ENCODE peak calls at places on chromosomes 7 and 10, in four cellular contexts. X is WTC11, U is K562, S is HepG2. M is an unnamed sample.

GRCh38 chr10:86055928-86056327 is 310.7 kb downstream of the GRID1 start:
- DNase-seq in S (no peak), X (no peak), U (no peak), M (no peak)

GRCh38 chr10:103781329-103782061 is 73.9 kb downstream of the SH3PXD2A start:
- DNase-seq in U (peak; percentile 29), X (no peak), S (peak; percentile 78), M (no peak)

GRCh38 chr10:51786016-51786683 is 86.8 kb upstream of the CSTF2T start:
- DNase-seq in U (no peak), X (no peak), S (no peak), M (no peak)

GRCh38 chr7:22352812-22353340 is 4.1 kb downstream of the RAPGEF5 start:
- DNase-seq in U (no peak), S (no peak), X (no peak), M (no peak)

GRCh38 chr10:14652067-14652466 is 122.6 kb downstream of the FAM107B start:
- DNase-seq in S (no peak), U (no peak), X (no peak), M (no peak)

GRCh38 chr10:91758303-91759146 is 39.7 kb upstream of the TNKS2 start:
- DNase-seq in X (no peak), U (no peak), S (peak; percentile 72), M (peak; percentile 21)

GRCh38 chr7:26489906-26490305 is 198.2 kb downstream of the SNX10 start:
- DNase-seq in X (no peak), U (no peak), S (no peak), M (no peak)

GRCh38 chr7:100366411-100367250 is 6.7 kb upstream of the PILRA start:
- DNase-seq in U (no peak), X (no peak), S (no peak), M (no peak)

GRCh38 chr7:2266911-2267310 is 24.9 kb downstream of the NUDT1 start:
- DNase-seq in X (no peak), S (no peak), U (no peak), M (no peak)

GRCh38 chr10:124520553-124521428 is 59.2 kb downstream of the LHPP start:
- DNase-seq in S (no peak), X (peak; percentile 11), U (no peak), M (no peak)

GRCh38 chr7:5351508-5352265 is 68.9 kb downstream of the SLC29A4 start:
- DNase-seq in U (no peak), S (no peak), X (no peak), M (no peak)

GRCh38 chr7:131197920-131198610 is 129.6 kb upstream of the MKLN1 start:
- DNase-seq in X (no peak), U (no peak), S (no peak), M (no peak)

GRCh38 chr10:28732091-28732490 is 54.8 kb downstream of the BAMBI start:
- DNase-seq in U (no peak), S (no peak), X (no peak), M (no peak)

GRCh38 chr7:106155027-106155426 is 42.9 kb upstream of the SYPL1 start:
- DNase-seq in X (no peak), U (no peak), S (no peak), M (no peak)

GRCh38 chr7:149097088-149097487 is 6.6 kb upstream of the ZNF786 start:
- DNase-seq in X (no peak), S (no peak), U (no peak), M (no peak)

GRCh38 chr10:94777886-94778458 is 15.5 kb downstream of the CYP2C19 start:
- DNase-seq in U (no peak), X (no peak), S (peak; percentile 10), M (no peak)

GRCh38 chr7:91137447-91137846 is 126.8 kb upstream of the FZD1 start:
- DNase-seq in U (no peak), X (no peak), S (no peak), M (no peak)

GRCh38 chr10:97134202-97134601 is 51.6 kb downstream of the SLIT1 start:
- DNase-seq in S (no peak), U (no peak), X (no peak), M (no peak)

GRCh38 chr10:48333856-48334255 is 27.4 kb downstream of the MAPK8 start:
- DNase-seq in S (no peak), X (no peak), U (no peak), M (no peak)

GRCh38 chr7:152025937-152026890 is 740 bp downstream of the GALNT11 start:
- DNase-seq in X (no peak), S (no peak), U (no peak), M (no peak)

GRCh38 chr10:14923972-14924371 is 29.9 kb downstream of the DCLRE1C start:
- DNase-seq in U (no peak), X (no peak), S (no peak), M (no peak)

GRCh38 chr7:80520199-80520598 is 8.3 kb upstream of the GNAT3 start:
- DNase-seq in U (no peak), X (no peak), S (no peak), M (no peak)

GRCh38 chr7:119233015-119233414 is 1008.5 kb downstream of the ANKRD7 start:
- DNase-seq in S (no peak), U (no peak), X (no peak), M (no peak)

GRCh38 chr7:75737856-75738603 is 711 bp downstream of the HIP1 start:
- DNase-seq in U (no peak), X (peak; percentile 34), S (no peak), M (no peak)

GRCh38 chr7:86904949-86905834 is 154.3 kb downstream of the ELAPOR2 start:
- DNase-seq in U (peak; percentile 35), S (peak; percentile 16), X (peak; percentile 12), M (peak; percentile 21)

GRCh38 chr7:123275036-123275753 is 75.4 kb upstream of the SLC13A1 start:
- DNase-seq in X (no peak), U (no peak), S (no peak), M (no peak)

GRCh38 chr7:66505009-66505408 is 123.7 kb upstream of the KCTD7 start:
- DNase-seq in X (no peak), U (peak; percentile 35), S (no peak), M (no peak)

GRCh38 chr10:591646-592045 is 97.8 kb downstream of the DIP2C start:
- DNase-seq in S (no peak), U (no peak), X (no peak), M (no peak)

GRCh38 chr7:435518-436366 is 83.9 kb downstream of the PDGFA start:
- DNase-seq in U (no peak), X (no peak), S (no peak), M (no peak)

GRCh38 chr7:28536259-28536658 is 123.9 kb downstream of the CREB5 start:
- DNase-seq in S (no peak), X (peak; percentile 59), U (no peak), M (peak; percentile 25)

GRCh38 chr7:52168085-52168484 is 851.5 kb upstream of the COBL start:
- DNase-seq in S (peak; percentile 11), X (peak; percentile 50), U (peak; percentile 7), M (peak; percentile 8)

GRCh38 chr7:42237162-42237821 is at the start of gene GLI3:
- DNase-seq in X (peak; percentile 90), U (peak; percentile 66), S (no peak), M (peak; percentile 78)

GRCh38 chr7:155880721-155881120 is 68.5 kb upstream of the SHH start:
- DNase-seq in S (no peak), X (no peak), U (no peak), M (no peak)

GRCh38 chr7:139701908-139702307 is 75.9 kb downstream of the HIPK2 start:
- DNase-seq in S (no peak), X (no peak), U (no peak), M (no peak)

GRCh38 chr7:33210958-33211357 is 81.6 kb downstream of the BBS9 start:
- DNase-seq in U (no peak), X (no peak), S (no peak), M (no peak)

DNA sequence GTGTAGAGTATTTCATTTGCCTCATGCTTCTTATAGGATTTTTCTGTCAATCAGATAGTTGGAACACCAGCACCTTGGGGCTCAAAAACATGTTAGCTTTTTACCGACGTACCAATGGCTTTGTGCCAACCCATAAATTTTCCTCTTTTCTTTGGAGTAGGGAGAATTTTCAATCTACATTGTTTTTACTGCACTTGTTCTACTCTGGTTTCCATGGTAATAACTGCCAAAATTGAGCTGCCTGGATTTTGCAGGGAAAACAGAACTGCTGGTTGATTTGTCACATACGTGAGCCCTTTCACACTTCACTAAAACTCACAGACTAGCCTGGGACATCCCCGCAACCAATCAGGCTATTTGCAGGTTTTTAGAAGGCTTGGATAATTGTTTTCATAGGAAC is 189.7 kb downstream of the ARHGAP21 start:
- DNase-seq in U (no peak), S (no peak), X (no peak), M (no peak)
- TF ChIP-seq ELF4 in U (no peak), S (no peak), X (no peak), M (no peak)

DNA sequence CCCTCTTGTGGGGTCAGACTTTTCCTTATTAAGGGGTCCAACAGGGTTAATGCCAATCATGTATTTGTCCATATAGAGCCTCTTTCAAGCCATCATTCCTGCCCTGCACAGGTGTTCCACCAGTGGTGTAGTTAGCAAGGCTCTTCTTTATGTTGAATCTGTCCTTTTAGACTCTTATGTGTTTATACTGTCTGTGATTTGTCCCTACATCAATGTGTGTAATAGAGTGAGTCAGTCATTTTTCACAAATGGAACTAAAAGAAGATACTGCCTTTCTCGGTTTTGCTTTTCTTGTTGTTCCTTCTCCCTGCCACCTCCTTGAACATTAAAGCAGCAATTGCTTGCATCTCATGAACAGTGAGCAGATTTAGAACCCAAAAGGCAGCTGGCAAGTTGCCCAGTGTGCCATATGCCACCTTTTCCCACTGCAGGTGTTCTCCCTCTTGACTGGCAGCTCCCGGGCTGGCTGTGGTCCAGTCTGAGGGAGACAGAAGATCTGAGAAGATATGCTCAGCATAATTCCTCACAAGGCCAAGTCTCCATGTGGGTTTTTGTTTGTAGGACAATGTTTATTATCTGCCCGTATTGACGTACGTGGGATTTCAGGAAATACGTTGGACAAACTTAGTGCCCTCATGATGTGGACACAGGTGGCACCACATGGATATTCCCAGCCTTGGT is 154.1 kb downstream of the LHFPL3 start:
- DNase-seq in X (no peak), U (no peak), S (no peak), M (no peak)
- TF ChIP-seq ELF4 in X (no peak), U (no peak), S (no peak), M (no peak)

GRCh38 chr7:101856488-101857357 is 39.3 kb downstream of the CUX1 start:
- DNase-seq in X (peak; percentile 26), S (peak; percentile 95), U (peak; percentile 97), M (peak; percentile 87)

GRCh38 chr7:101854084-101854865 is 36.8 kb downstream of the CUX1 start:
- DNase-seq in U (no peak), S (no peak), X (no peak), M (no peak)

GRCh38 chr7:101859411-101860106 is 42.1 kb downstream of the CUX1 start:
- DNase-seq in S (no peak), X (no peak), U (no peak), M (no peak)

GRCh38 chr7:101858437-101859385 is 41.3 kb downstream of the CUX1 start:
- DNase-seq in X (no peak), U (no peak), S (peak; percentile 27), M (no peak)

DNA sequence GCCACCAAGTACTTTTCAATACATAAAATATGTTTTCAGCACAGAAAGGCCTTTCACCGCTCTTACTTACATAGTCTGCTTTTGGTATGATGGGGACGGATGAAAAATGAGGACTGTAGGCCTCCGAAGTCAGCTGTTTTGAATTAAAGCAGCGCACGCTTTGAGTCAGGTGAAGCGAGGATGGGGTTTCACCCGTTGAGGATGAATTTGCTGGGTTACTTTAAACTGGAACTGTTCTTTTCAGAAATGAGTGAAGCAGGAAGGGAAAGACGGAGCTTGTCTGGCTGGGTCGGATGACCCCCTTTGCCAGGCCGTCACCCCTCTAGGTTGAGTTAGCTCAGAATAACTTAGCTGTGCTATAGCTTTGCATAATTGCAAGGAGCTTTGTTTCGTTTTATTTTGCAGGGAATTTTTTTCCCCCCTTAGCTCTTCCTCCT is 40.0 kb downstream of the CUX1 start:
- DNase-seq in X (no peak), U (no peak), S (no peak), M (no peak)
- TF ChIP-seq ELF4 in X (no peak), U (no peak), S (no peak), M (no peak)

GRCh38 chr7:44081266-44081748 is 1.0 kb downstream of the POLM start:
- DNase-seq in X (no peak), S (no peak), U (peak; percentile 89), M (no peak)
- TF ChIP-seq ELF4 in X (no peak), S (no peak), U (no peak), M (no peak)